ENCODE peak calls at places on chromosomes 1 and 21, in ten cellular contexts. Z, L, F, B, U, W, E, R, S and T are unnamed samples.

GRCh38 chr1:27099154-27099903 is 55.6 kb downstream of the SLC9A1 start:
- DNase-seq in W (peak; percentile 98), L (peak; percentile 62), F (peak; percentile 34), Z (peak; percentile 42), R (no peak), S (peak; percentile 39), B (no peak), E (peak; percentile 68), U (peak; percentile 90), T (no peak)

GRCh38 chr1:30029677-30030076 is 693.7 kb downstream of the MATN1 start:
- DNase-seq in S (no peak), W (no peak), E (no peak), R (no peak), U (peak; percentile 31), B (no peak), L (no peak), Z (no peak), F (no peak), T (no peak)

GRCh38 chr1:161121042-161121441 is 3.1 kb downstream of the NIT1 start:
- DNase-seq in F (no peak), W (no peak), E (no peak), R (no peak), B (no peak), L (no peak), Z (no peak), U (no peak), S (no peak), T (no peak)

GRCh38 chr1:30302808-30303310 is 420.5 kb downstream of the MATN1 start:
- DNase-seq in B (no peak), U (no peak), F (no peak), R (no peak), W (no peak), L (no peak), E (no peak), S (no peak), Z (no peak), T (no peak)

GRCh38 chr21:28883931-28884330 is 108.7 kb downstream of the LTN1 start:
- DNase-seq in L (no peak), B (no peak), F (no peak), S (no peak), W (no peak), Z (no peak), U (no peak), R (no peak), E (no peak), T (no peak)

GRCh38 chr1:48744032-48744431 is 32.7 kb downstream of the BEND5 start:
- DNase-seq in E (no peak), Z (no peak), R (no peak), W (no peak), F (no peak), S (peak; percentile 14), U (no peak), B (no peak), L (no peak), T (no peak)

GRCh38 chr1:185896863-185897262 is 162.7 kb downstream of the HMCN1 start:
- DNase-seq in B (no peak), S (no peak), Z (no peak), R (no peak), F (no peak), U (no peak), W (peak; percentile 64), L (no peak), E (no peak), T (no peak)

GRCh38 chr1:67970088-67970487 is 80.3 kb downstream of the DIRAS3 start:
- DNase-seq in E (no peak), F (no peak), U (no peak), B (peak; percentile 13), R (peak; percentile 71), L (no peak), Z (no peak), S (no peak), W (peak; percentile 91), T (no peak)

GRCh38 chr21:33022828-33023573 is 2.7 kb upstream of the OLIG2 start:
- DNase-seq in F (no peak), L (no peak), S (peak; percentile 55), E (no peak), B (no peak), W (no peak), Z (no peak), R (no peak), U (no peak), T (no peak)

GRCh38 chr1:99811075-99811474 is 39.1 kb upstream of the AGL start:
- DNase-seq in S (no peak), E (no peak), Z (no peak), R (no peak), B (no peak), W (no peak), L (no peak), F (no peak), U (no peak), T (no peak)

GRCh38 chr21:34243562-34243961 is 120.2 kb upstream of the KCNE2 start:
- DNase-seq in W (peak; percentile 38), E (no peak), F (peak; percentile 47), S (peak; percentile 72), B (peak; percentile 5), R (peak; percentile 31), Z (no peak), L (no peak), U (no peak), T (no peak)

GRCh38 chr1:1207254-1207902 is 986 bp upstream of the TNFRSF18 start:
- DNase-seq in R (no peak), Z (no peak), F (no peak), L (peak; percentile 9), E (no peak), U (no peak), B (no peak), W (no peak), S (peak; percentile 2), T (no peak)

GRCh38 chr1:26991310-26992116 is 2.0 kb upstream of the TRNP1 start:
- DNase-seq in E (no peak), L (no peak), B (no peak), F (peak; percentile 43), S (no peak), W (peak; percentile 92), U (no peak), R (no peak), Z (no peak), T (no peak)

GRCh38 chr1:195376190-195376589 is 1232.0 kb downstream of the KCNT2 start:
- DNase-seq in U (no peak), B (no peak), W (peak; percentile 30), E (no peak), Z (no peak), S (peak; percentile 9), L (no peak), F (peak; percentile 1), R (no peak), T (no peak)

GRCh38 chr1:63779338-63779819 is 5.6 kb downstream of the ROR1 start:
- DNase-seq in R (no peak), F (no peak), W (no peak), Z (no peak), S (peak; percentile 59), L (no peak), U (no peak), B (no peak), E (no peak), T (no peak)

DNA sequence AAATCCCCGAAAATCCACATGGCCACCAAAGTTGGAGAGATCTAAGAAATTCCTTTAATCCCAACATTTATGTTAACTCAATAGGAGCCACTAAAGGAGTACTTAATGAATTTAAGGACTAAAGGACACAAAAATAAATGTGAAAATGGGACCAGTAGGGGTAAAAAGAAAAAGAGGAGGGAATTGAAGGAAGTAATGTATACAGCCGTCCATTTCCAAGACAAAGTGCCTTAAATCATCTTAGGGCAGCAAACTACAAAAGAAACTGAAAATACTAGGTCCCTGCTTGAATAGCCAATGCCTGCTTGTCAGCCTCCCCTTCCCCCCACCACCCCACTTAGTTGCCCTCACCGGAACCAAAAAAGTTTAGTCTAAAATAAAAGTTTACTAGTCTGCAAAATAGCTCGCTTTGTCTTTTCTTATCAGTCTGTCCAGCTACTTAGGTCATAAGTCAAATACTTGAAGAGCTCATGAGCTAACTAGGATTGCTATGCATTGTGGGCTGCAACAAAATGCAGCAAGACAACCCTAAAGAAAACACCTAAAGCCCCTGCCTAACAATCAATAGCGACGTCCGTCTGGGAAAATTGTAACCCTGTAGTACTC is 66.3 kb upstream of the TLR5 start:
- DNase-seq in R (no peak), E (no peak), B (no peak), U (no peak), S (no peak), L (no peak), Z (no peak), F (no peak), W (no peak), T (no peak)
- H3K27ac ChIP-seq in R (no peak overlapping the region), E (no peak overlapping the region), B (no peak overlapping the region), U (no peak overlapping the region), S (no peak overlapping the region), L (no peak overlapping the region), Z (no peak overlapping the region), F (no peak overlapping the region), W (no peak overlapping the region), T (no peak overlapping the region)

GRCh38 chr1:237267743-237268142 is 225.8 kb downstream of the RYR2 start:
- DNase-seq in F (no peak), E (no peak), S (no peak), R (no peak), W (no peak), B (no peak), U (no peak), Z (no peak), L (no peak), T (no peak)

GRCh38 chr1:237270338-237270737 is 228.4 kb downstream of the RYR2 start:
- DNase-seq in B (no peak), E (no peak), W (no peak), L (no peak), U (no peak), R (no peak), S (no peak), Z (no peak), F (no peak), T (no peak)

GRCh38 chr1:237269938-237270337 is 228.0 kb downstream of the RYR2 start:
- DNase-seq in B (no peak), W (no peak), E (no peak), Z (no peak), S (no peak), F (no peak), L (no peak), U (no peak), R (no peak), T (no peak)
- H3K4me3 ChIP-seq in B (no peak overlapping the region), W (no peak overlapping the region), E (no peak overlapping the region), Z (no peak overlapping the region), S (no peak overlapping the region), F (no peak overlapping the region), L (no peak overlapping the region), U (no peak overlapping the region), R (no peak overlapping the region), T (no peak overlapping the region)

GRCh38 chr21:44982558-44983244 is 42.9 kb downstream of the SLX9 start:
- DNase-seq in E (no peak), F (no peak), U (peak; percentile 94), S (no peak), Z (no peak), W (no peak), B (no peak), L (peak; percentile 16), R (peak; percentile 74), T (no peak)
- H3K27ac ChIP-seq in E (no peak overlapping the region), F (no peak overlapping the region), U (peak overlapping the region; percentile 84), S (peak overlapping the region; percentile 66), Z (no peak overlapping the region), W (no peak overlapping the region), B (no peak overlapping the region), L (no peak overlapping the region), R (peak overlapping the region; percentile 51), T (no peak overlapping the region)

DNA sequence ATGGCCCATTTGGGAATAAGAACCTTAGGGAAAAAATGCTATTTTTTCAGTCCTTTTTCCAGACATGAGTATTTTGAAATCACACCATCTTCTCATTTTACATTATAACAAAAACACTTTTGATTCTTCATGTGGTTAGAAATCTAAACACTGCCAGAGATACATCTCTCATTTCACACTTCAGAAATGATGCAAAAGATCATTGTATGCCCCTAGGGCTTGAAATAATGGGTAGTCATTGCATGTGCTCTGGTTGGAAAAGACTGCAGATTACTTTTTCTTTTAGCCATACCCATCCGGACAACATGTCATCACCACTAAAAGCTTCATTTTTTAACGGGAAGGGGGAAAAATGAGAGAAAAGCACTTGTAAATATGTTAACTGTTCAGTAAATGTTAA is 1152.2 kb upstream of the ADGRL4 start:
- DNase-seq in S (no peak), L (no peak), F (no peak), U (no peak), B (no peak), E (no peak), Z (no peak), R (no peak), W (no peak), T (no peak)
- H3K4me3 ChIP-seq in S (no peak overlapping the region), L (no peak overlapping the region), F (no peak overlapping the region), U (no peak overlapping the region), B (no peak overlapping the region), E (no peak overlapping the region), Z (no peak overlapping the region), R (no peak overlapping the region), W (no peak overlapping the region), T (no peak overlapping the region)